ENCODE peak calls at places on chromosome 2, in four cellular contexts. W, B, S and X are unnamed samples.

GRCh38 chr2:48439102-48439501 is 90.9 kb upstream of the STON1 start:
- DNase-seq in W (no peak), S (no peak), B (peak; percentile 23), X (no peak)

GRCh38 chr2:205405752-205406151 is 276.5 kb upstream of the NRP2 start:
- DNase-seq in W (no peak), B (peak; percentile 96), S (no peak), X (no peak)

GRCh38 chr2:175734679-175735078 is 267.4 kb downstream of the LNPK start:
- DNase-seq in W (no peak), B (no peak), S (no peak), X (no peak)

GRCh38 chr2:61727746-61728145 is 126.1 kb downstream of the FAM161A start:
- DNase-seq in W (no peak), S (no peak), B (peak; percentile 48), X (no peak)

GRCh38 chr2:68714866-68715265 is 19.7 kb upstream of the ARHGAP25 start:
- DNase-seq in W (no peak), B (no peak), S (no peak), X (no peak)

GRCh38 chr2:10124538-10125045 is 2.1 kb downstream of the RRM2 start:
- DNase-seq in W (no peak), B (peak; percentile 80), S (no peak), X (no peak)

GRCh38 chr2:64970495-64970894 is 18.7 kb upstream of the SLC1A4 start:
- DNase-seq in W (no peak), B (no peak), S (no peak), X (no peak)

GRCh38 chr2:66509326-66509811 is 74.4 kb downstream of the MEIS1 start:
- DNase-seq in B (peak; percentile 32), S (no peak), W (no peak), X (no peak)

GRCh38 chr2:236044191-236044590 is 124.0 kb downstream of the GBX2 start:
- DNase-seq in B (no peak), W (no peak), S (no peak), X (no peak)

GRCh38 chr2:43201497-43201896 is 24.9 kb downstream of the ZFP36L2 start:
- DNase-seq in S (no peak), B (no peak), W (no peak), X (no peak)